ENCODE peak calls at places on chromosomes 3 and 15, in five cellular contexts. B is gastrocnemius medialis, V is GM12878, M is body of pancreas, K is ovary. A is an unnamed sample.

GRCh38 chr3:170421147-170421641 is 2.5 kb downstream of the CLDN11 start:
- DNase-seq in B (no peak), V (no peak), M (no peak), K (peak; percentile 45), A (no peak)

GRCh38 chr3:16064660-16065414 is 109.6 kb upstream of the GALNT15 start:
- DNase-seq in B (peak; percentile 46), V (no peak), M (peak; percentile 48), K (peak; percentile 87), A (peak; percentile 78)

GRCh38 chr3:10468611-10469354 is 36.6 kb downstream of the ATP2B2 start:
- DNase-seq in B (no peak), V (no peak), M (no peak), K (no peak), A (no peak)

GRCh38 chr3:134291300-134292254 is 40.9 kb upstream of the RYK start:
- DNase-seq in B (peak; percentile 74), V (no peak), M (peak; percentile 58), K (peak; percentile 93), A (peak; percentile 96)

GRCh38 chr15:26738996-26739395 is 33.9 kb downstream of the GABRB3 start:
- DNase-seq in B (no peak), V (no peak), M (no peak), K (no peak), A (no peak)

GRCh38 chr3:17752441-17752840 is 10.0 kb upstream of the TBC1D5 start:
- DNase-seq in B (no peak), V (no peak), M (no peak), K (no peak), A (no peak)

GRCh38 chr3:191901746-191902145 is 440.8 kb downstream of the PYDC2 start:
- DNase-seq in B (no peak), V (no peak), M (no peak), K (no peak), A (no peak)

GRCh38 chr15:78056714-78057269 is 20.7 kb downstream of the TBC1D2B start:
- DNase-seq in B (no peak), V (no peak), M (peak; percentile 52), K (no peak), A (no peak)

GRCh38 chr15:38992541-38993334 is 428.1 kb upstream of the RASGRP1 start:
- DNase-seq in B (no peak), V (no peak), M (no peak), K (no peak), A (no peak)

GRCh38 chr15:100703032-100703578 is 100.7 kb downstream of the ASB7 start:
- DNase-seq in B (no peak), V (peak; percentile 84), M (no peak), K (peak; percentile 1), A (no peak)

GRCh38 chr15:76973362-76973743 is 21.6 kb upstream of the PSTPIP1 start:
- DNase-seq in B (no peak), V (no peak), M (no peak), K (peak; percentile 39), A (no peak)

GRCh38 chr3:141524988-141525387 is 38.2 kb downstream of the RASA2 start:
- DNase-seq in B (no peak), V (no peak), M (no peak), K (no peak), A (no peak)

GRCh38 chr3:72658466-72659100 is 189.7 kb downstream of the SHQ1 start:
- DNase-seq in B (no peak), V (no peak), M (no peak), K (no peak), A (no peak)

GRCh38 chr3:23490459-23490858 is 287.3 kb downstream of the UBE2E2 start:
- DNase-seq in B (no peak), V (no peak), M (no peak), K (no peak), A (no peak)

GRCh38 chr3:189309400-189309975 is 137.7 kb downstream of the TPRG1 start:
- DNase-seq in B (no peak), V (no peak), M (no peak), K (no peak), A (no peak)

GRCh38 chr3:189305412-189305811 is 133.6 kb downstream of the TPRG1 start:
- DNase-seq in B (no peak), V (no peak), M (no peak), K (no peak), A (no peak)

GRCh38 chr3:189308594-189308993 is 136.8 kb downstream of the TPRG1 start:
- DNase-seq in B (no peak), V (no peak), M (no peak), K (no peak), A (no peak)

GRCh38 chr3:189304465-189305341 is 132.9 kb downstream of the TPRG1 start:
- DNase-seq in B (no peak), V (no peak), M (peak; percentile 76), K (no peak), A (peak; percentile 67)

GRCh38 chr3:189307963-189308362 is 136.2 kb downstream of the TPRG1 start:
- DNase-seq in B (no peak), V (no peak), M (no peak), K (no peak), A (no peak)
- TF ChIP-seq POLR2A in B (no peak), V (no peak), M (no peak), K (no peak), A (no peak)

GRCh38 chr3:184234224-184234623 is 4.8 kb downstream of the VWA5B2 start:
- DNase-seq in B (no peak), V (no peak), M (peak; percentile 89), K (peak; percentile 67), A (no peak)
- TF ChIP-seq CTCF in B (no peak), V (no peak), M (no peak), K (no peak), A (no peak)

GRCh38 chr15:91853501-91853967 is at the start of gene SLCO3A1:
- DNase-seq in B (peak; percentile 37), V (no peak), M (peak; percentile 65), K (peak; percentile 73), A (peak; percentile 97)
- TF ChIP-seq POLR2A in B (peak; percentile 35), V (no peak), M (no peak), K (no peak), A (no peak)

GRCh38 chr3:80559701-80560100 is 791.9 kb upstream of the ROBO1 start:
- DNase-seq in B (no peak), V (no peak), M (no peak), K (no peak), A (no peak)
- TF ChIP-seq CTCF in B (no peak), V (peak; percentile 15), M (no peak), K (no peak), A (no peak)

GRCh38 chr3:27483117-27484001 is 825 bp downstream of the SLC4A7 start:
- DNase-seq in B (peak; percentile 33), V (peak; percentile 32), M (peak; percentile 29), K (peak; percentile 61), A (peak; percentile 91)
- TF ChIP-seq POLR2A in B (peak; percentile 48), V (peak; percentile 48), M (peak; percentile 33), K (no peak), A (no peak)

DNA sequence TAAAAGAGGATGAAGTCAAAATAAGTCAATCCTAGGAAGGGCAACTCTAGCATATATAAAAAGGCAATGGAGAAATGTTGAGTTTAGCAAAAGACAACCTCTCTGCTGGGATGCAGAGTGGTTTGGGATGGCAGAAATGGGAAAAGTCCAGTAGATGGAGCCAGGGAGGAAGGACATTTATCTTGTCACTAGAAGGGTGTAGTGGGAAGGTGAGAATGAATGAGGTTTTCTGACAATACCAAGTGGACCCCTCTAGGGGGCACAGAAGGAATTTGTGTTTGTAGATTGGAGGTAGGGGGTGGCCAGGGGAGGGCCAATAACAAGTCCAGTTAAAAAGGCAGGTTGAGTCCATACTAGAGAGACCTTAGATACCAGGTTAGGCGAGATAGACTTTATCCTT is 80.0 kb downstream of the THSD4 start:
- DNase-seq in B (no peak), V (no peak), M (no peak), K (no peak), A (no peak)
- TF ChIP-seq CTCF in B (no peak), V (no peak), M (no peak), K (no peak), A (no peak)

GRCh38 chr3:168442502-168442901 is 346.8 kb upstream of the GOLIM4 start:
- DNase-seq in B (no peak), V (no peak), M (no peak), K (no peak), A (no peak)
- TF ChIP-seq POLR2A in B (no peak), V (no peak), M (no peak), K (no peak), A (no peak)

A was measured in lower leg skin.